ENCODE peak calls at places on chromosomes 11 and 22, in six cellular contexts. Q is gastrocnemius medialis, K is GM13977, U is astrocyte of the cerebellum, D is body of pancreas, F is PC-9. X is an unnamed sample.

GRCh38 chr11:69241075-69241740 is 52.7 kb upstream of the MYEOV start:
- DNase-seq in Q (no peak), K (no peak), U (no peak), D (no peak), F (no peak), X (no peak)

GRCh38 chr22:48575567-48576332 is 1251.9 kb downstream of the BRD1 start:
- DNase-seq in Q (no peak), K (no peak), U (no peak), D (no peak), F (no peak), X (no peak)

GRCh38 chr11:112809429-112809828 is 151.8 kb upstream of the NCAM1 start:
- DNase-seq in Q (no peak), K (no peak), U (no peak), D (no peak), F (no peak), X (no peak)

GRCh38 chr11:75303544-75304224 is 47.8 kb downstream of the ARRB1 start:
- DNase-seq in Q (no peak), K (no peak), U (no peak), D (no peak), F (no peak), X (no peak)

GRCh38 chr11:69155302-69156198 is at the start of gene SMIM38:
- DNase-seq in Q (no peak), K (peak; percentile 81), U (no peak), D (peak; percentile 49), F (no peak), X (no peak)

GRCh38 chr11:61885166-61885778 is 6.1 kb downstream of the FADS3 start:
- DNase-seq in Q (no peak), K (no peak), U (no peak), D (no peak), F (no peak), X (no peak)

GRCh38 chr11:70619591-70619990 is 221.3 kb downstream of the CTTN start:
- DNase-seq in Q (no peak), K (no peak), U (no peak), D (no peak), F (no peak), X (no peak)

GRCh38 chr11:111162306-111162705 is 83.2 kb upstream of the POU2AF2 start:
- DNase-seq in Q (no peak), K (no peak), U (peak; percentile 16), D (no peak), F (peak; percentile 33), X (peak; percentile 9)

GRCh38 chr11:70070736-70071135 is 7.4 kb upstream of the ANO1 start:
- DNase-seq in Q (no peak), K (no peak), U (no peak), D (no peak), F (no peak), X (no peak)

GRCh38 chr22:26576026-26576680 is 13.8 kb downstream of the TPST2 start:
- DNase-seq in Q (no peak), K (no peak), U (no peak), D (no peak), F (no peak), X (no peak)

GRCh38 chr11:33920838-33921613 is 29.1 kb upstream of the LMO2 start:
- DNase-seq in Q (no peak), K (peak; percentile 51), U (peak; percentile 82), D (no peak), F (no peak), X (no peak)

GRCh38 chr11:60625262-60625661 is 74.2 kb upstream of the MS4A8 start:
- DNase-seq in Q (no peak), K (no peak), U (no peak), D (peak; percentile 45), F (no peak), X (peak; percentile 72)

GRCh38 chr11:109993786-109994185 is 99.4 kb upstream of the ZC3H12C start:
- DNase-seq in Q (no peak), K (no peak), U (peak; percentile 93), D (no peak), F (peak; percentile 34), X (no peak)
- TF ChIP-seq CTCF in Q (no peak), K (no peak), U (no peak), D (no peak), F (no peak), X (no peak)

DNA sequence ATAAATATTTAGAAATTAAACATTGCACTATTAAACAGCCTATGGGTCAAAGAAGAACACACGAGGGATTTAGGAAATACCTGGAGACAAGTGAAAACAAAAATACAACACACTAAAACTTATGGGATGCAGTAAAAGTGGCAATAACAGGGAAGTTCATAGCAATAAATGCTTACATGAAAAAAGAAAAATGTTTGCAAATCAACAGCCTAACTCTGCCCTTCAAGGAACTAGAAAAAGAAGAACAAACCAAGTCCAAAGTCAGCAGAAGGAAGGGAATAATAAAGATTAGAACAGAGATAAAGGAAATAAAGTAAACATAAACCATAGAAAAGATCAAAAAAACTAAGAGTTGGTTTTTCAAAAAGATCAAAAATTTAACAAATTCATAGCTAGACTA is 31.6 kb downstream of the NXPE2 start:
- DNase-seq in Q (no peak), K (no peak), U (no peak), D (no peak), F (no peak), X (no peak)
- TF ChIP-seq CTCF in Q (no peak), K (no peak), U (no peak), D (no peak), F (no peak), X (no peak)

GRCh38 chr11:66867425-66868040 is 10.7 kb downstream of the LRFN4 start:
- DNase-seq in Q (no peak), K (no peak), U (no peak), D (no peak), F (no peak), X (no peak)
- TF ChIP-seq CTCF in Q (no peak), K (no peak), U (peak; percentile 14), D (no peak), F (no peak), X (no peak)

GRCh38 chr22:21020802-21021429 is 6.0 kb downstream of the P2RX6 start:
- DNase-seq in Q (no peak), K (peak; percentile 72), U (no peak), D (no peak), F (no peak), X (peak; percentile 33)

GRCh38 chr22:21025763-21026755 is 6.3 kb downstream of the SLC7A4 start:
- DNase-seq in Q (no peak), K (no peak), U (no peak), D (no peak), F (no peak), X (no peak)

GRCh38 chr22:21025266-21025665 is 7.1 kb downstream of the SLC7A4 start:
- DNase-seq in Q (no peak), K (no peak), U (no peak), D (no peak), F (no peak), X (no peak)

GRCh38 chr22:21022507-21022906 is 7.5 kb downstream of the P2RX6 start:
- DNase-seq in Q (no peak), K (no peak), U (no peak), D (no peak), F (no peak), X (no peak)

DNA sequence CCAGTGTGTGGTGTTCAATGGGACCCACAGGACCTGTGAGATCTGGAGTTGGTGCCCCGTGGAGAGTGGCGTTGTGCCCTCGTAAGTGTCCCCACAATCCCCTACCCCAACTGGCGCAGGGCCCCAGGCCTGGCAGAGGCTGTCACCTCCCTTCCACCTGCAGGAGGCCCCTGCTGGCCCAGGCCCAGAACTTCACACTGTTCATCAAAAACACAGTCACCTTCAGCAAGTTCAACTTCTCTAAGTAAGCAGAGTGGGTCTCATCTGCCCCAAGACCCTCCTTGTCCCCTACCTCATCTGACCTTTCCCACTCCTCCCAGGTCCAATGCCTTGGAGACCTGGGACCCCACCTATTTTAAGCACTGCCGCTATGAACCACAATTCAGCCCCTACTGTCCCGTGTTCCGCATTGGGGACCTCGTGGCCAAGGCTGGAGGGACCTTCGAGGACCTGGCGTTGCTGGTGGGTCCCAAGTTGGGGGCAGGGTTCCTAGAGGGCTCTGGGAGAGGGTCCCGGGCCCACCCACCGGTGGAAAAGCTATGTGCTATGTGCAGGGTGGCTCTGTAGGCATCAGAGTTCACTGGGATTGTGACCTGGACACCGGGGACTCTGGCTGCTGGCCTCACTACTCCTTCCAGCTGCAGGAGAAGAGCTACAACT is 8.1 kb downstream of the P2RX6 start:
- DNase-seq in Q (no peak), K (no peak), U (no peak), D (no peak), F (no peak), X (no peak)
- TF ChIP-seq CTCF in Q (no peak), K (peak; percentile 9), U (no peak), D (no peak), F (no peak), X (peak; percentile 9)

GRCh38 chr11:108137212-108137611 is 15.8 kb downstream of the ACAT1 start:
- DNase-seq in Q (no peak), K (no peak), U (no peak), D (no peak), F (no peak), X (no peak)

GRCh38 chr11:108131993-108132392 is 10.6 kb downstream of the ACAT1 start:
- DNase-seq in Q (no peak), K (no peak), U (no peak), D (no peak), F (peak; percentile 33), X (no peak)

DNA sequence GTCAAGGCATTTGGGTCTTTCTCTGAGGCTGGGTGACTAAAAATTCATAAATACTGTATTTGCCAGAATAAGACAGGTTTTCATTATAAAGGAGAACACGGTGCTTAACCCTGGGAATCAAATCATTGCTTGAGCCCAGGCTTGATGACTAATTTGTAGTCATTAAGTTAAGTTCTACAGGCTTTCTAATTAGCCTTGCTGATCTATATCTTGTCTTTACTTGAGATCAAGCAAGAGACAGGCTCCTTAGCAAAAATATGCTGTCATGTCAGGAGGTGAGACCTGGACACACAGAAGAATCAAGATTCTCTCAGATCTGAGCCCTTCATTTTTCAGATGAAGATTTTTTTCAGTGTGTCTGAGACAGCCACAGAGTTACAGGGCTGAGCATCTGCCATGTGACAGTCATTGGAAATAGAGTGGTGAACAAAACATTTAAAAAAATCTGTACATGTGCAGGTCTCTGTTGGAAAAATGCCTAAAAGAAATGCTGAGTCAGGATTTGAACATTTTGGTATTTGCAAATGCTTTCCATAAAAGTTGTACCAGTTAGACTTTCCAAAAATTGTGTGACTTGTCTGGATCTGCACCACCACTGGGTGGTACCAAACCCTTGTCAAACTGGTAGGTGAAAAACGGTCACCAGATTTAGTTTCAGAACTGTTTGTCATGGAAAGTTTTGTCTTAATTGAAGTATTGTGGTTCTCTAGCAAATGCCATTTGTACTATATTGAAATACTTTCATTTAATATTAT is 14.7 kb downstream of the ACAT1 start:
- DNase-seq in Q (no peak), K (peak; percentile 44), U (no peak), D (no peak), F (peak; percentile 33), X (peak; percentile 17)
- TF ChIP-seq CTCF in Q (no peak), K (peak; percentile 42), U (peak; percentile 20), D (no peak), F (peak; percentile 41), X (peak; percentile 11)

DNA sequence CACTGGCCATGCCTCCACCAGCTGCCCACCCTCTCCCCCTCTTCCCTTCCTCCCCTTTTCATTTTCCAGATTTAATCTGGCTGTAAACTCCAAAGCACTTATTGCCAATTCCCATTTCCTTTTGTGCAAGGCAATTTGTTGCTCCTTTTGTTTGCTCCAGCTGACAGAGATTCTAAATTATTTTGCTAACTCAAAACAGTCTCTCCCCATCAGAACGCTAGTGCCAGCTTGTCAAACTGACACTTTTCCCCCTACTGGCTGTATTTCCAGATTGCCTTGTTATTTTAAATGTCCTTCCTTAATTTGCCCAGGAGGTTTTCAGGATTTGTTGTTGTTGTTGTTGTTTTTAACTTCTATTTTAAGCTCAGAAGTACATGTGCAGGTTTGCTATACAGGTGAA is 57.0 kb upstream of the PAK1 start:
- DNase-seq in Q (no peak), K (no peak), U (no peak), D (no peak), F (no peak), X (no peak)
- TF ChIP-seq CTCF in Q (no peak), K (no peak), U (no peak), D (no peak), F (no peak), X (no peak)

GRCh38 chr22:41923595-41924276 is 2.9 kb downstream of the TNFRSF13C start:
- DNase-seq in Q (no peak), K (no peak), U (no peak), D (no peak), F (no peak), X (no peak)
- TF ChIP-seq CTCF in Q (no peak), K (no peak), U (no peak), D (no peak), F (no peak), X (no peak)